ENCODE peak calls at places on chromosomes 6 and 20, in four cellular contexts. U is stimulated activated CD4-positive, alpha-beta T cell treated with anti-CD3 and anti-CD28 coated beads, TNF-alpha, amount 100 ng/mL, for 48 hours; W is central memory CD4-positive, alpha-beta T cell; G is effector CD4-positive, alpha-beta T cell. I is an unnamed sample.

GRCh38 chr20:63755933-63756647 is 16.5 kb downstream of the SLC2A4RG start:
- DNase-seq in G (no peak), W (no peak), U (no peak), I (no peak)

GRCh38 chr6:169232507-169232931 is 21.1 kb downstream of the THBS2 start:
- DNase-seq in W (no peak), G (no peak), U (no peak), I (no peak)

GRCh38 chr6:40754481-40755045 is 167.4 kb upstream of the LRFN2 start:
- DNase-seq in U (no peak), W (no peak), G (no peak), I (no peak)

GRCh38 chr6:4320860-4321259 is 185.5 kb upstream of the ECI2 start:
- DNase-seq in G (no peak), U (no peak), W (no peak), I (no peak)

GRCh38 chr20:47574616-47575401 is 73.1 kb downstream of the NCOA3 start:
- DNase-seq in U (no peak), G (no peak), W (peak), I (no peak)

GRCh38 chr20:12241065-12241464 is 323.4 kb downstream of the BTBD3 start:
- DNase-seq in G (no peak), U (no peak), W (no peak), I (no peak)

GRCh38 chr6:112760831-112761230 is 413.7 kb downstream of the RFPL4B start:
- DNase-seq in W (no peak), U (no peak), G (no peak), I (no peak)

GRCh38 chr20:34475979-34476736 is 40.1 kb upstream of the DYNLRB1 start:
- DNase-seq in U (peak), W (peak), G (no peak), I (peak)

GRCh38 chr20:25196701-25197120 is 1.2 kb downstream of the ENTPD6 start:
- DNase-seq in W (no peak), G (no peak), U (no peak), I (peak)

GRCh38 chr20:11329271-11329670 is 588.4 kb upstream of the BTBD3 start:
- DNase-seq in U (no peak), W (no peak), G (no peak), I (no peak)

GRCh38 chr20:54257090-54257816 is 49.4 kb downstream of the PFDN4 start:
- DNase-seq in G (no peak), W (no peak), U (no peak), I (no peak)

GRCh38 chr6:30830438-30830837 is 53.9 kb upstream of the DDR1 start:
- DNase-seq in W (no peak), G (no peak), U (no peak), I (peak)

GRCh38 chr6:37141291-37142046 is 28.5 kb upstream of the PIM1 start:
- DNase-seq in W (no peak), G (no peak), U (no peak), I (no peak)

GRCh38 chr20:53284141-53285055 is 309.2 kb downstream of the ZNF217 start:
- DNase-seq in U (no peak), W (no peak), G (no peak), I (no peak)

GRCh38 chr6:6604566-6604965 is 16.0 kb downstream of the LY86 start:
- DNase-seq in W (no peak), U (no peak), G (no peak), I (no peak)

GRCh38 chr20:37501940-37502339 is 19.1 kb upstream of the NNAT start:
- DNase-seq in U (no peak), W (no peak), G (no peak), I (no peak)